ENCODE peak calls at places on chromosomes 1 and 21, in four cellular contexts. T, L, Y and G are unnamed samples.

GRCh38 chr1:70509996-70510876 is 99.2 kb downstream of the CTH start:
- DNase-seq in T (no peak), L (peak), Y (peak), G (peak)

GRCh38 chr1:22500476-22500875 is 48.8 kb downstream of the ZBTB40 start:
- DNase-seq in T (peak), L (no peak), Y (peak), G (peak)

GRCh38 chr21:45386728-45387371 is 18.1 kb upstream of the COL18A1 start:
- DNase-seq in T (no peak), L (peak), Y (peak), G (peak)

GRCh38 chr1:46300673-46301405 is 2.6 kb downstream of the LRRC41 start:
- DNase-seq in T (peak), L (no peak), Y (peak), G (peak)

GRCh38 chr1:154839691-154840090 is 30.4 kb downstream of the KCNN3 start:
- DNase-seq in T (no peak), L (no peak), Y (no peak), G (no peak)

GRCh38 chr21:45335151-45335760 is 47.6 kb upstream of the POFUT2 start:
- DNase-seq in T (no peak), L (no peak), Y (no peak), G (no peak)

GRCh38 chr1:96416111-96416595 is 305.4 kb upstream of the PTBP2 start:
- DNase-seq in T (no peak), L (no peak), Y (peak), G (peak)

GRCh38 chr1:22471078-22471477 is 19.4 kb downstream of the ZBTB40 start:
- DNase-seq in T (no peak), L (no peak), Y (peak), G (no peak)

GRCh38 chr1:3065797-3066196 is 3.2 kb upstream of the PRDM16 start:
- DNase-seq in T (no peak), L (no peak), Y (no peak), G (no peak)

GRCh38 chr1:115764541-115764940 is 4.0 kb downstream of the CASQ2 start:
- DNase-seq in T (peak), L (peak), Y (peak), G (peak)

GRCh38 chr1:158013840-158014520 is 20.5 kb downstream of the KIRREL1 start:
- DNase-seq in T (no peak), L (no peak), Y (peak), G (no peak)

GRCh38 chr1:15176120-15176519 is 22.6 kb downstream of the TMEM51 start:
- DNase-seq in T (no peak), L (peak), Y (no peak), G (no peak)

GRCh38 chr21:36321325-36322082 is 1.5 kb downstream of the MORC3 start:
- DNase-seq in T (no peak), L (peak), Y (peak), G (peak)

GRCh38 chr1:24250224-24250623 is 63.1 kb upstream of the IFNLR1 start:
- DNase-seq in T (no peak), L (no peak), Y (no peak), G (no peak)

GRCh38 chr1:21647431-21648373 is 21.5 kb downstream of the RAP1GAP start:
- DNase-seq in T (peak), L (peak), Y (peak), G (peak)

GRCh38 chr1:26827663-26828062 is 1.2 kb downstream of the ZDHHC18 start:
- DNase-seq in T (no peak), L (no peak), Y (no peak), G (no peak)

GRCh38 chr1:4655674-4656532 is 1.5 kb downstream of the AJAP1 start:
- DNase-seq in T (no peak), L (peak), Y (peak), G (peak)

GRCh38 chr1:3249236-3249845 is 180.3 kb downstream of the PRDM16 start:
- DNase-seq in T (no peak), L (no peak), Y (no peak), G (no peak)

GRCh38 chr1:40876891-40877290 is 14.7 kb upstream of the CITED4 start:
- DNase-seq in T (no peak), L (no peak), Y (no peak), G (no peak)

GRCh38 chr21:25536752-25537151 is 70.5 kb downstream of the MRPL39 start:
- DNase-seq in T (no peak), L (no peak), Y (no peak), G (no peak)

GRCh38 chr1:111227434-111227833 is at the start of gene CHI3L2:
- DNase-seq in T (no peak), L (peak), Y (peak), G (peak)
- H3K4me3 ChIP-seq in T (no peak), L (peak), Y (no peak), G (no peak)

GRCh38 chr1:74674278-74675048 is 871 bp upstream of the ERICH3 start:
- DNase-seq in T (no peak), L (peak), Y (no peak), G (no peak)

DNA sequence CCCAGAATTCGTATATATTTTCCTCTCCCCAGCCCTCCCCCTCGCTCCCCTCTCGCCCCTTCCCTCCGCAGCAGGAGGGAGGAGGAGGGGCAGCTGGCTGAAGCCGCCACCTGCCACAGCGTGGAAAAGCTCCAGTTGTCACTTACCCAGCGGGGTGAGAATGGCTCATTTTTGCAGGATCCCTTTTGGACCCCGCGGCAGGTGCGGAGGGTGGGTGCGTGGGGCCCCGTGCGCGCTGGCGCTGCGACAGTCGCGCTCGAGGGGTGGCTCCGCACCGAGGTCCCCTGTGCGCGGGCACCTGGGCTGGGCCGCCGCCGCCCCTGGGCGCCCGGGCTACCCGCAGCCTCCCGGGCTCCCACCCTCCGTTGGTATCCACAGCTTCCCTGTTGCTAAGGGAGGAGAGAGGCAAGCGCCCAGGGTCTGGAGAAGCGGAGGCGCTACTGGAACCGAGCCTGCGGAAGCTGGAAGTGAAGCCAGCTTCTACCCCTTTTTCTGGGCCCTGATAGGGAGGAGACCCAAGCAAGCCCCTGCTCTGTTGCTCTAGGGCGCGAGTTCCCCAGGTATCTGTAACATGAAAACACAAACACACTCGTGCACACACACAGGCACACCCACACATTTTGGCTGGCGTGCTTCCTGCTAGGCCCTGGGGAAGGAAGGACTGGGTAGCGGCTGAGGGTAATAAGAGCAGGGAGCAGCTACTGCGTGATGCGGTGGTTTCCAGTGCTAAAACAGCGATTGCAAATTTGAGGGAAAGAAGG is at the start of gene ERICH3:
- DNase-seq in T (no peak), L (peak), Y (no peak), G (peak)
- H3K4me3 ChIP-seq in T (no peak), L (peak), Y (peak), G (peak)

DNA sequence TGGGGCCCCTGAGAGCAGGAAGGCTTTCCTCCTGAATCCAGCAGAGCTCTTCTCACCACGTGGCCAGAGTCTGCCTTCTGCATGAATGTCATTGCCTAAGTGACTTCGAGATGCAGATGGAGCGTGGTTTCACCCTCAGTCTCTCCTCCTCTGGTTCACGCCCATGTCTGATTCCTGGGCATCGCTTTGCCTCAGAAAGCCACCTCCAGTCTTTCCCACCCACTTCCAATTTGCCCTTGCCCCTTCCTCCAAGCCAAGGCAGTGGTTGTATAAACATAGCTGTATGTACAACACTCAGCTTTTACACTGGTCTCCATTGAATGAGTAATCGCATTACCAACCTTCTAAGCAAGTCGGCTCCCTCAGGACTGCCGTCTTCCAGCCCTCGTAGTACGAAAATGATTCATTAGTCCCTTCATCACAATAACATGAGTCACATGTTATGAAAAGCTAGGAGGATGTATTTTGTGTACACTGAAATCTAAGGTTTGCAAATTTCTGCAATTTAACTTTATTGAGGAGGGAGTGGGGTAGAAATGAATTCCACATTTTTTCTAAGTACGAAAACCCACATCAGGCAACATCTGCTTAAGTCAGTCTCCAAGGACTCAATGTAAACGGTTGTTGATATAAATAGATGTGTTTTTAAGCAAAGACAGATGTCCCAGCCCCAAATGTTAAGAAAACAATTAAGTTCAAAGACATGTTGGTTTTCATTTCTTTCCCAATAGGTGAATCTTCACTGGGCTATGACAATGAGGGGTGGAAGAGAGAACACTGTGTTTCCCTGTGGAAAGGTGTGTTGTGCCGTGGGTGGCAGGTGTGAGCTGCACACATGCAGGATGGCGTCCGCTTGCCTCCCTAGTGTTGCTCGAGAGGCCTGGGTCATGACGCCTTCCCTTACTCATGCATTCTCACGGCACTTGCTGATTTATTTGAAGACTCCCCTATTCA is 32.3 kb upstream of the ETS2 start:
- DNase-seq in T (no peak), L (peak), Y (peak), G (peak)
- H3K4me3 ChIP-seq in T (no peak), L (no peak), Y (no peak), G (no peak)

GRCh38 chr1:30403732-30404131 is 319.7 kb downstream of the MATN1 start:
- DNase-seq in T (no peak), L (no peak), Y (no peak), G (no peak)
- H3K4me3 ChIP-seq in T (no peak), L (no peak), Y (no peak), G (no peak)